ENCODE peak calls at places on chromosomes 7 and 10, in ten cellular contexts. C is psoas muscle; X is retinal pigment epithelial cell; H is activated effector memory CD4-positive, alpha-beta T cell treated with Interleukin-2 at 50 U/mL for 16 hours; P is PC-3; I is naive thymus-derived CD4-positive, alpha-beta T cell; M is HCT116; K is effector memory CD8-positive, alpha-beta T cell; A is anterior cingulate cortex; U is NCI-H1417. S is an unnamed sample.

GRCh38 chr7:157901166-157901565 is 564.4 kb downstream of the DNAJB6 start:
- DNase-seq in C (no peak), X (no peak), H (no peak), P (no peak), I (no peak), M (no peak), K (no peak), A (no peak), U (no peak), S (no peak)

GRCh38 chr10:61016007-61016406 is 72.0 kb upstream of the RHOBTB1 start:
- DNase-seq in C (no peak), X (no peak), H (no peak), P (no peak), I (no peak), M (no peak), K (no peak), A (no peak), U (no peak), S (no peak)

GRCh38 chr10:76205361-76205760 is 773.9 kb downstream of the LRMDA start:
- DNase-seq in C (no peak), X (no peak), H (no peak), P (no peak), I (no peak), M (no peak), K (no peak), A (no peak), U (no peak), S (no peak)

GRCh38 chr7:41045556-41046123 is 657.2 kb downstream of the INHBA start:
- DNase-seq in C (no peak), X (no peak), H (no peak), P (peak; percentile 87), I (no peak), M (peak; percentile 22), K (no peak), A (no peak), U (no peak), S (no peak)

GRCh38 chr7:102431617-102432298 is 1.6 kb upstream of the ORAI2 start:
- DNase-seq in C (no peak), X (no peak), H (peak; percentile 51), P (peak; percentile 62), I (peak; percentile 53), M (no peak), K (peak; percentile 63), A (peak; percentile 53), U (peak; percentile 28), S (peak; percentile 71)

GRCh38 chr7:124777268-124777667 is 11.7 kb upstream of the GPR37 start:
- DNase-seq in C (no peak), X (no peak), H (no peak), P (peak; percentile 42), I (no peak), M (no peak), K (no peak), A (no peak), U (no peak), S (no peak)

GRCh38 chr7:767580-767940 is 40.5 kb upstream of the PRKAR1B start:
- DNase-seq in C (no peak), X (no peak), H (no peak), P (no peak), I (no peak), M (no peak), K (no peak), A (peak; percentile 55), U (peak; percentile 97), S (no peak)

GRCh38 chr10:70927221-70927943 is 39.0 kb upstream of the PCBD1 start:
- DNase-seq in C (no peak), X (peak; percentile 83), H (no peak), P (no peak), I (no peak), M (no peak), K (no peak), A (no peak), U (no peak), S (no peak)

GRCh38 chr10:103916254-103916653 is 1.7 kb downstream of the STN1 start:
- DNase-seq in C (no peak), X (no peak), H (no peak), P (no peak), I (no peak), M (no peak), K (no peak), A (no peak), U (no peak), S (no peak)

GRCh38 chr7:76356823-76357222 is 2.0 kb downstream of the YWHAG start:
- DNase-seq in C (no peak), X (no peak), H (no peak), P (peak; percentile 75), I (no peak), M (no peak), K (no peak), A (no peak), U (peak; percentile 21), S (no peak)

GRCh38 chr7:10085231-10085630 is 888.4 kb upstream of the PHF14 start:
- DNase-seq in C (no peak), X (no peak), H (no peak), P (no peak), I (no peak), M (no peak), K (no peak), A (no peak), U (no peak), S (no peak)

GRCh38 chr7:91922857-91923256 is 17.8 kb upstream of the AKAP9 start:
- DNase-seq in C (no peak), X (no peak), H (no peak), P (no peak), I (no peak), M (no peak), K (no peak), A (no peak), U (no peak), S (no peak)

GRCh38 chr10:128102480-128103228 is 23.6 kb downstream of the MKI67 start:
- DNase-seq in C (no peak), X (no peak), H (no peak), P (no peak), I (no peak), M (no peak), K (no peak), A (no peak), U (no peak), S (no peak)

GRCh38 chr10:110840225-110840922 is 31.4 kb upstream of the PDCD4 start:
- DNase-seq in C (no peak), X (no peak), H (no peak), P (peak; percentile 4), I (no peak), M (no peak), K (no peak), A (no peak), U (no peak), S (no peak)

GRCh38 chr10:91127341-91128082 is 93.0 kb upstream of the PCGF5 start:
- DNase-seq in C (no peak), X (no peak), H (no peak), P (no peak), I (no peak), M (no peak), K (no peak), A (no peak), U (no peak), S (no peak)

GRCh38 chr7:144032985-144033384 is 15.8 kb upstream of the OR2A5 start:
- DNase-seq in C (no peak), X (no peak), H (no peak), P (peak; percentile 52), I (no peak), M (no peak), K (no peak), A (no peak), U (no peak), S (no peak)

GRCh38 chr7:42869131-42870020 is 42.5 kb downstream of the C7orf25 start:
- DNase-seq in C (no peak), X (no peak), H (no peak), P (peak; percentile 67), I (peak; percentile 61), M (peak; percentile 10), K (no peak), A (no peak), U (no peak), S (no peak)

GRCh38 chr10:114650831-114651230 is 7.2 kb downstream of the ABLIM1 start:
- DNase-seq in C (no peak), X (no peak), H (no peak), P (no peak), I (no peak), M (no peak), K (no peak), A (no peak), U (no peak), S (no peak)

GRCh38 chr7:128084896-128085608 is 53.8 kb upstream of the LRRC4 start:
- DNase-seq in C (no peak), X (no peak), H (no peak), P (no peak), I (no peak), M (no peak), K (no peak), A (no peak), U (peak; percentile 85), S (no peak)

GRCh38 chr10:74233281-74233680 is 82.3 kb downstream of the ADK start:
- DNase-seq in C (no peak), X (no peak), H (no peak), P (no peak), I (no peak), M (no peak), K (no peak), A (no peak), U (no peak), S (no peak)

GRCh38 chr10:79562135-79562756 is 2.0 kb upstream of the SFTPA2 start:
- DNase-seq in C (peak; percentile 54), X (peak; percentile 6), H (peak; percentile 41), P (no peak), I (peak; percentile 64), M (peak; percentile 34), K (peak; percentile 30), A (peak; percentile 65), U (no peak), S (peak; percentile 83)

GRCh38 chr7:135260930-135261721 is 27.5 kb downstream of the STRA8 start:
- DNase-seq in C (no peak), X (peak; percentile 9), H (no peak), P (no peak), I (no peak), M (no peak), K (no peak), A (peak; percentile 38), U (no peak), S (no peak)

GRCh38 chr7:46775020-46775419 is 806.9 kb downstream of the TNS3 start:
- DNase-seq in C (no peak), X (no peak), H (no peak), P (no peak), I (no peak), M (no peak), K (no peak), A (no peak), U (no peak), S (no peak)

GRCh38 chr7:158415316-158415715 is 172.3 kb downstream of the PTPRN2 start:
- DNase-seq in C (no peak), X (no peak), H (no peak), P (no peak), I (no peak), M (no peak), K (no peak), A (no peak), U (no peak), S (no peak)

GRCh38 chr10:63644398-63645142 is 123.4 kb downstream of the REEP3 start:
- DNase-seq in C (no peak), X (no peak), H (no peak), P (no peak), I (no peak), M (no peak), K (no peak), A (no peak), U (no peak), S (no peak)

GRCh38 chr7:151802469-151802846 is 74.5 kb downstream of the PRKAG2 start:
- DNase-seq in C (no peak), X (no peak), H (no peak), P (no peak), I (no peak), M (no peak), K (no peak), A (no peak), U (no peak), S (no peak)

GRCh38 chr7:69739182-69739581 is 140.9 kb downstream of the AUTS2 start:
- DNase-seq in C (no peak), X (no peak), H (no peak), P (no peak), I (no peak), M (no peak), K (no peak), A (no peak), U (no peak), S (peak; percentile 28)

GRCh38 chr10:58424176-58424575 is 39.0 kb downstream of the TFAM start:
- DNase-seq in C (no peak), X (no peak), H (no peak), P (peak; percentile 29), I (no peak), M (no peak), K (no peak), A (no peak), U (no peak), S (no peak)

S was measured in CD4-positive, CD25-positive, alpha-beta regulatory T cell.